ENCODE peak calls at places on chromosomes 4 and X, in five cellular contexts. V is GM12878, N is mesenchymal stem cell, P is prostate gland, W is psoas muscle. F is an unnamed sample.

GRCh38 chrX:94831364-94831763 is 1157.4 kb downstream of the FAM133A start:
- DNase-seq in V (no peak), N (peak; percentile 1), P (no peak), W (no peak), F (no peak)

GRCh38 chr4:99856166-99856565 is 38.1 kb downstream of the LAMTOR3 start:
- DNase-seq in V (no peak), N (peak; percentile 77), P (no peak), W (no peak), F (no peak)

GRCh38 chrX:39580043-39580442 is 517.7 kb downstream of the BCOR start:
- DNase-seq in V (no peak), N (no peak), P (no peak), W (no peak), F (no peak)

GRCh38 chr4:8079031-8079885 is 79.4 kb downstream of the ABLIM2 start:
- DNase-seq in V (no peak), N (no peak), P (no peak), W (peak; percentile 16), F (no peak)

GRCh38 chrX:48179691-48180090 is 16.9 kb downstream of the SSX5 start:
- DNase-seq in V (no peak), N (no peak), P (no peak), W (no peak), F (no peak)

GRCh38 chrX:34560180-34560579 is 96.9 kb downstream of the TMEM47 start:
- DNase-seq in V (no peak), N (no peak), P (no peak), W (no peak), F (no peak)

GRCh38 chr4:112060212-112060611 is 85.0 kb upstream of the FAM241A start:
- DNase-seq in V (no peak), N (peak; percentile 50), P (no peak), W (no peak), F (no peak)

GRCh38 chr4:73505567-73505966 is 24.0 kb downstream of the AFM start:
- DNase-seq in V (no peak), N (no peak), P (no peak), W (no peak), F (no peak)

DNA sequence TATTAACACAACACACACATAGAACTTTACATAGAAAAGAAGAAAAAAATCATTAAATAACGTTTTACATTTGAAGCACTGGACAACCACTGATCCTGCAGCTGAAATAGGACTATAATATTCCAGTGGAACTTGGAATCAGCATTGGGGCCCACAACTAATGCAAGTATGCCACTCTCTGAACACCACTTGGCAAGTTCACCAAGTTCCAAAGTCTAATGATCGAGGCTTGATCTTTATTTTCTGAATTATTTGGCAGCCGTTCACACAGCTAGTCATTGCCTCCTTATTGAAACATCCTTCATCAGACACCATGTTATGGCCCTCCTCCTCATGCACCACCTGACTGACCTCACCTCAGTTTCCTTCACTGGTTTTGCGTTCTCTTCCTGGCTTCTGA is 107.6 kb downstream of the DCHS2 start:
- DNase-seq in V (no peak), N (no peak), P (no peak), W (no peak), F (no peak)
- H3K9me3 ChIP-seq in V (no peaks in the 10 kb centered on the region), N (peaks cover 3% of the 10 kb centered on the region), P (no peaks in the 10 kb centered on the region), W (no peaks in the 10 kb centered on the region), F (no peaks in the 10 kb centered on the region)

DNA sequence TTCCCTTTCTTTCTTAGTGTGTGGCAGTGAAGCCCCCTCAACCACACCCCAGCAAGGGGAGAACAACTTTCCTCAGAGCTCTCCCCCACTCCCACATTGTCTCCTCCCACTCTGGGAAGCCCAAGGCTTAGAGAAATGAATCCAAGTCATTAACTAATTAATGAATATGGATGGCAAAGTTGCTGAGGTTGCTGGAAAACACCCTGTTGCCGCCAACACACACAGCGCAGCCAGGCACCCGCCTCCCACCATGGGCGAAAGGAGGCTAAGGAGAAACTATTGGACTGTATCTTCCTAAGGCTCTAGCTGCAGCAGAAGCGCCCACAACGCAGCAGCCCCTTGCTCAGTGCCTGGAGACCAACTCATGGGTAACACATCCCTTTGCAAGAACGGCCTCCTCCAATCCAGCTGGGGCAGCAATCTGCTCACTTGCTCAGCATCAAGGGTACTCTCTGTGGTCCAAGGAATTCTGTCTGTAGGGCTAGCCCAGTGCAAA is 34.2 kb downstream of the TSC22D3 start:
- DNase-seq in V (no peak), N (no peak), P (no peak), W (no peak), F (no peak)
- H3K27me3 ChIP-seq in V (no peaks in the 10 kb centered on the region), N (peaks cover 91% of the 10 kb centered on the region), P (no peaks in the 10 kb centered on the region), W (no peaks in the 10 kb centered on the region), F (no peaks in the 10 kb centered on the region)

GRCh38 chr4:139324620-139325019 is 22.3 kb upstream of the NDUFC1 start:
- DNase-seq in V (no peak), N (no peak), P (no peak), W (no peak), F (no peak)
- H3K27ac ChIP-seq in V (no peak overlapping the region), N (no peak overlapping the region), P (no peak overlapping the region), W (no peak overlapping the region), F (no peak overlapping the region)

GRCh38 chr4:48698029-48698901 is 81.8 kb downstream of the FRYL start:
- DNase-seq in V (no peak), N (peak; percentile 89), P (no peak), W (peak; percentile 30), F (no peak)
- H3K9me3 ChIP-seq in V (no peaks in the 10 kb centered on the region), N (no peaks in the 10 kb centered on the region), P (no peaks in the 10 kb centered on the region), W (no peaks in the 10 kb centered on the region), F (no peaks in the 10 kb centered on the region)

DNA sequence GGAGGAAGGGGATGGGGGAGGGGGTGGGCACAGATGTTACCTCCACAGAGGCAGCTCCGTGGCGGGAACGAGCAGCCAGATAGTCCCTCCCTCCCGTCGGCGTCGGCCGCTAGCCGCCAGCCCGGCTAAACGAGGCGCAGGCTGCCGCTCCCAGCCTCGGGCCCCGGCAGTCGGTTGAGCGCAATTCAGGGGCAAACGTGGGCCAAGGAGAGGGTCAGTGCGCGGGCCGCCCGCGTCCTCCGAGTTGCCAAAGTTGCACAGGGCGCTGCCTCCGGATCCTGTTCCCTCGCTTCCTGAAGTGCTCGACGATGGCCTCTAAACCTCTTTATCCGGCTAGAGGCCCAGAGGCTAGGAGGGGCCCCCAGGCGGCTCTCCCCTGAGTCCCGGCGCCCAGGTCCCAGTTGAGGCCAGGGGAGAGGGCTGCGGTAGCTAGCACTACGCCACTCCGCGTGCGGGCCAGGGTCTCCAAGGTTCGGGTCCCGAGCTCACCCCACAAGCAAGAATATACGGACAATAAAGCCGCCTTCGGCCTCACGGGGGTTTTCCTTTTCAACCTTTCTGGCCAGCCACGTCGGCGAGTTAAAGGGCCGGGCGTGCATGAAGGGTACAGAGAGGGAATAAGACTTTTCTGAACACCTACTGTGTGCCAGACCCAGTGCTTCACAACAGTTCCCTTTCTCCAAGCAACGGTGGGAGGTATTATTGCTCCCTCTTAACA is 138.7 kb upstream of the ZIC3 start:
- DNase-seq in V (no peak), N (no peak), P (no peak), W (no peak), F (no peak)
- H3K27me3 ChIP-seq in V (no peaks in the 10 kb centered on the region), N (peaks cover 66% of the 10 kb centered on the region), P (peaks cover 2% of the 10 kb centered on the region), W (peaks cover 22% of the 10 kb centered on the region), F (peaks cover 37% of the 10 kb centered on the region)

GRCh38 chr4:184477201-184477999 is 3.0 kb upstream of the IRF2 start:
- DNase-seq in V (no peak), N (no peak), P (no peak), W (no peak), F (no peak)
- H3K27ac ChIP-seq in V (no peak overlapping the region), N (no peak overlapping the region), P (no peak overlapping the region), W (peak overlapping the region; percentile 97), F (no peak overlapping the region)

DNA sequence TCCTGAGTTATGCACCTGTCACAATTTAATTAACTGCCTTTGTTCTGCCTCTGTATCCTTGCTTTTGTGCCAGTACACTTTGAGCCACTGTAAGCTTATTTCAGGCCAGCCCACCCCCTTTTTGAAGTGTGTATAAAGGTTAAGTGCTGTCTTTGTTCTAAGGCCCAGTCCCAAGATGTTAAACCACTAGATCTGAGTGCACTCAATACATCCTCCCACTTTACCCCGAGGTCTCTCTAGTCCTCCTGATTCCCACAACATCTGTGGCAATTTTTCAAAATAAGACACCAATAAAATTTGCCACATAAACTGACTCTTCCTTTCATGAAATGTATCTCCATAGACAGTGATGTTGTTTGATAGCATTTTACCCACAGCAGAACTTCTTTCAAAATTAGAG is 124.1 kb upstream of the SPIN4 start:
- DNase-seq in V (no peak), N (no peak), P (no peak), W (no peak), F (no peak)
- H3K9me3 ChIP-seq in V (peaks cover 4% of the 10 kb centered on the region), N (peaks cover 66% of the 10 kb centered on the region), P (no peaks in the 10 kb centered on the region), W (peaks cover 16% of the 10 kb centered on the region), F (no peaks in the 10 kb centered on the region)

DNA sequence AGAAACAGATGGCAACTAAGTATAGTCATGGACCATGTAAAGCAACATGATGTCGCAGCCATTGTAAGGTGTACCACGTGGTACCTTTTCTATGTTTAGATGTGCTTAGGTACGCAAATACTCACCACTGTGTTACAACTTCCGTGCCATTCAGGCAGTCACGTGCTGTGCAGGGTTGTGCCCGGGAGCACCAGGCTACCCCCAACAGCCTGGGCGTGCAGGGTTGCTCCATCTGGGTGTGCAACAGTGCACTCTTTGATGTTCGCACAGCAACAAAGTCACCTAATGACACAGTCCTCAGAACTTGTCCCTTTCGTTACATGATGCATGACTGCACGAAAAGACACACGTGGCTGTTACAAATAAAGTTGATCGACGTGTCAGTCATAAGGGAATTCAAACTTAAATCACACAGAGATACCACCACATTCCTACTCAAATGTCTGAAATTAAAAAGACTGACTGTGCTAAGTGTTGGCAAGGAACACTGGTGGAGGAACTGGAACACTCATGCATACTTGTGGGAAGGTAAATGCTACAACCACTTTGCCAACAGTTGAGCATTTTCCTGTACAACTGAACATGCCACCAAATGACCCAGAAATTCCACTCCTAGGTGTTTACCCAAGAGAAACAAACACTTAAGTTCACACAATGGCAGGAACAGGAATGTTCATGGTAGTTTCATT is 24.3 kb downstream of the CPLX1 start:
- DNase-seq in V (no peak), N (no peak), P (no peak), W (no peak), F (no peak)
- H3K27me3 ChIP-seq in V (no peaks in the 10 kb centered on the region), N (peaks cover 36% of the 10 kb centered on the region), P (no peaks in the 10 kb centered on the region), W (peaks cover 8% of the 10 kb centered on the region), F (no peaks in the 10 kb centered on the region)

GRCh38 chr4:168511780-168512467 is 15.1 kb downstream of the PALLD start:
- DNase-seq in V (no peak), N (no peak), P (no peak), W (no peak), F (peak; percentile 57)
- H3K27ac ChIP-seq in V (no peak overlapping the region), N (no peak overlapping the region), P (no peak overlapping the region), W (peak overlapping the region; percentile 24), F (no peak overlapping the region)